ENCODE peak calls at places on chromosomes 7 and 10, in nine cellular contexts. L, V, H, K, M, Y, F, Q and J are unnamed samples. For H3K27me3 and H3K4me1, the result is how much of the 10 kb centered on the place peaks cover.

GRCh38 chr10:81838950-81839349 is 36.0 kb upstream of the NRG3 start:
- DNase-seq in H (peak), M (no peak), Q (no peak), F (no peak), K (no peak), Y (no peak), V (no peak), L (peak), J (peak)

GRCh38 chr7:106418526-106418925 is 133.7 kb upstream of the NAMPT start:
- DNase-seq in V (no peak), F (peak), Q (peak), H (no peak), L (no peak), K (no peak), M (no peak), Y (no peak), J (no peak)

GRCh38 chr10:119991816-119992215 is 99.3 kb downstream of the SEC23IP start:
- DNase-seq in Y (no peak), F (no peak), K (no peak), M (no peak), H (no peak), L (no peak), V (no peak), Q (no peak), J (no peak)

GRCh38 chr7:41885078-41885477 is 182.2 kb upstream of the INHBA start:
- DNase-seq in M (no peak), Q (peak), H (no peak), F (peak), K (no peak), Y (no peak), V (no peak), L (no peak), J (peak)

GRCh38 chr7:124907490-124907889 is 22.1 kb downstream of the POT1 start:
- DNase-seq in H (no peak), L (no peak), K (no peak), V (no peak), Y (no peak), F (no peak), Q (peak), M (no peak), J (no peak)

GRCh38 chr10:77943086-77943901 is 16.7 kb upstream of the DLG5 start:
- DNase-seq in M (peak), K (peak), Q (peak), F (peak), Y (no peak), L (no peak), V (no peak), H (peak), J (peak)

GRCh38 chr10:131743190-131744151 is 157.3 kb upstream of the PPP2R2D start:
- DNase-seq in K (no peak), Q (no peak), V (peak), L (peak), H (no peak), Y (no peak), M (no peak), F (no peak), J (no peak)

GRCh38 chr7:5713124-5713912 is 68.1 kb downstream of the RNF216 start:
- DNase-seq in Q (no peak), Y (no peak), V (no peak), M (no peak), K (no peak), H (no peak), F (no peak), L (no peak), J (no peak)

GRCh38 chr7:141053626-141054025 is 20.2 kb upstream of the TMEM178B start:
- DNase-seq in H (no peak), L (no peak), V (no peak), M (no peak), Y (no peak), F (no peak), Q (no peak), K (no peak), J (no peak)

GRCh38 chr7:32893722-32894121 is 2.2 kb upstream of the KBTBD2 start:
- DNase-seq in Y (no peak), K (no peak), M (no peak), H (no peak), L (no peak), Q (no peak), V (no peak), F (no peak), J (no peak)

GRCh38 chr7:148664319-148664718 is 34.4 kb upstream of the CUL1 start:
- DNase-seq in Q (peak), L (no peak), K (peak), M (no peak), V (peak), F (peak), Y (no peak), H (peak), J (peak)

GRCh38 chr10:3754727-3755439 is 30.1 kb downstream of the KLF6 start:
- DNase-seq in F (peak), V (no peak), M (peak), Y (no peak), Q (peak), L (no peak), K (no peak), H (peak), J (no peak)

GRCh38 chr7:130363156-130363847 is 17.0 kb upstream of the CPA1 start:
- DNase-seq in H (no peak), Y (no peak), K (peak), M (peak), F (peak), V (peak), Q (peak), L (no peak), J (peak)

GRCh38 chr7:6205921-6206660 is 66.3 kb downstream of the CYTH3 start:
- DNase-seq in H (no peak), Y (no peak), Q (peak), M (no peak), F (no peak), V (no peak), L (no peak), K (no peak), J (peak)

GRCh38 chr7:100865372-100865911 is 1.7 kb upstream of the TRIP6 start:
- DNase-seq in Y (no peak), H (peak), K (no peak), F (no peak), Q (peak), V (no peak), L (no peak), M (peak), J (no peak)

GRCh38 chr7:50314778-50315177 is 10.3 kb downstream of the IKZF1 start:
- DNase-seq in Y (no peak), M (no peak), H (no peak), K (no peak), L (no peak), F (no peak), V (no peak), Q (no peak), J (no peak)

GRCh38 chr10:97572214-97572989 is at the start of gene ANKRD2:
- DNase-seq in V (peak), H (peak), F (peak), Y (peak), K (peak), Q (peak), L (peak), M (peak), J (peak)

GRCh38 chr10:125797999-125798662 is 22.5 kb upstream of the MMP21 start:
- DNase-seq in L (no peak), Y (no peak), Q (no peak), F (no peak), K (peak), M (no peak), V (no peak), H (no peak), J (no peak)

GRCh38 chr7:90320801-90321494 is at the start of gene FAM237B:
- DNase-seq in V (no peak), F (peak), K (no peak), Y (no peak), M (no peak), Q (no peak), L (peak), H (no peak), J (peak)

GRCh38 chr10:117107280-117107679 is 30.8 kb downstream of the VAX1 start:
- DNase-seq in Q (no peak), L (no peak), Y (no peak), M (no peak), F (no peak), H (no peak), V (no peak), K (no peak), J (no peak)

GRCh38 chr7:139300390-139300789 is 40.7 kb upstream of the FMC1 start:
- DNase-seq in Y (no peak), F (peak), V (no peak), Q (peak), H (peak), K (no peak), M (no peak), L (no peak), J (no peak)

GRCh38 chr10:129978322-129978721 is 14.2 kb upstream of the EBF3 start:
- DNase-seq in V (no peak), K (no peak), H (no peak), Q (no peak), Y (no peak), F (no peak), L (no peak), M (no peak), J (no peak)

GRCh38 chr10:113991091-113991860 is 52.4 kb upstream of the ADRB1 start:
- DNase-seq in Q (no peak), K (no peak), Y (no peak), H (no peak), F (no peak), M (no peak), V (no peak), L (no peak), J (no peak)

GRCh38 chr10:110239892-110240291 is 32.5 kb downstream of the MXI1 start:
- DNase-seq in Y (no peak), Q (no peak), H (no peak), K (no peak), L (no peak), F (peak), V (no peak), M (no peak), J (no peak)

GRCh38 chr7:84783161-84783803 is 403.6 kb downstream of the SEMA3D start:
- DNase-seq in Q (peak), H (no peak), V (no peak), M (no peak), L (no peak), K (no peak), Y (no peak), F (peak), J (peak)

GRCh38 chr7:30513762-30514161 is 9.1 kb upstream of the GGCT start:
- DNase-seq in V (no peak), Q (no peak), Y (no peak), H (no peak), K (no peak), F (no peak), M (no peak), L (no peak), J (no peak)

GRCh38 chr7:30511973-30512662 is 7.5 kb upstream of the GGCT start:
- DNase-seq in H (no peak), K (no peak), V (no peak), F (no peak), M (no peak), Y (no peak), L (peak), Q (no peak), J (no peak)

GRCh38 chr7:30514177-30514576 is 9.5 kb upstream of the GGCT start:
- DNase-seq in F (no peak), V (no peak), Q (no peak), L (no peak), K (no peak), Y (no peak), H (no peak), M (no peak), J (no peak)

GRCh38 chr7:30510124-30511074 is 5.8 kb upstream of the GGCT start:
- DNase-seq in Y (no peak), V (no peak), L (peak), Q (peak), K (peak), F (peak), H (peak), M (peak), J (peak)

GRCh38 chr7:30511494-30511893 is 6.9 kb upstream of the GGCT start:
- DNase-seq in L (no peak), H (no peak), Y (no peak), V (no peak), F (no peak), Q (no peak), K (no peak), M (no peak), J (no peak)
- H3K27me3 ChIP-seq in L (under half), H (under half), Y (under half), V (under half), F (under half), Q (under half), K (under half), M (under half), J (under half)

GRCh38 chr10:84348431-84348830 is 20.0 kb downstream of the CCSER2 start:
- DNase-seq in Q (peak), H (no peak), V (no peak), Y (no peak), F (no peak), K (no peak), L (no peak), M (no peak), J (peak)
- H3K4me3 ChIP-seq in Q (no peak), H (no peak), V (no peak), Y (no peak), F (no peak), K (no peak), L (no peak), M (no peak), J (no peak)

DNA sequence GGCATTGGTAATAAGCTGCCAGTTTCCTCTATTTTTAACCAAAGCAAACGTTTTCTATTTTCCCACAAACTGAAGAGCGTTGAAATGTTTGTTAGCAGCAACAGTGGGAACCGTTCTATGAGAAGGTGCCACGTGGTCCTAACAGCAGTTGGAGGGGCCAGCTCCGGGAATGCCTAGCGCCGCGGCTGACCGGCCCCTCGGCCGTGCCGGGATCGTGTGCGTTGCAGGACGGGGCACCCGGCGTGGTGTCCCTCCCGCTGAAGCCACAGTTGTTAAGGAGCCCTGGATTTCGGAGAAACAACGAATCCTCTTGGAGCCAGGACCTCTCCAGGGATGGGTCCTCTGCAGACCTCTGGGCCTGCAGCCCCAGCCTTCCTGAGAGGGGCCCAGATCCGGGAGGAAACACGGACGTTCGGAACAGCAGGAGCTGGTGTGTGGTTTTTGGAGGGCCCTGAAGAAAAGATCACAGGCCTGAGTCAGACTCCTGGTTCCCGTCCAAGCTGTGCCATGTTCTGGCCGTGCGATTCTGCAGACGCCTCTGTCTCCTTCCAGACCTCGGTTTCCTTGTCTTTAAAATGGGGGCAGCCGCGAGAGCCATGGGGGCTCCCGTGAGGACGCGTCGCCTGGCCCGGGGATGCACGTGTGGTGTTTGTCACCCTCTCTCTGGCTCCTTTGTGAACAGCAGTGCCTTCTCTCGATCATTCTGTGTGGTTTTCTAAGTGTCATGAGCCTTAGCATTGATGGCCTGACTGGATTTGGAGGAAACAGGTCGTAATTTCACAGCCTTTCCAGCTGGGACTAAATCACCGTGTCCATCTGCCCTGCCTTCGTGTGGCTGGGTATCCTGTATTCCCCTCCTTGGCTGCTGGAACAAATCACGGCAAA is 40.4 kb downstream of the FAM20C start:
- DNase-seq in L (no peak), Q (peak), V (peak), K (no peak), M (no peak), F (peak), Y (no peak), H (peak), J (peak)
- H3K4me1 ChIP-seq in L (under half), Q (half or more), V (half or more), K (under half), M (under half), F (half or more), Y (under half), H (under half), J (under half)

GRCh38 chr7:159114981-159115380 is 29.7 kb downstream of the VIPR2 start:
- DNase-seq in Y (no peak), M (no peak), H (no peak), F (no peak), L (no peak), K (peak), Q (no peak), V (peak), J (no peak)
- H3K27me3 ChIP-seq in Y (under half), M (under half), H (under half), F (under half), L (under half), K (under half), Q (under half), V (under half), J (under half)